ENCODE peak calls at places on chromosome 4, in nine cellular contexts. Y is neural progenitor cell; E is tibial artery; J is kidney; U is heart right ventricle; H is cardiac muscle cell; L is CD8-positive, alpha-beta T cell; G is MM.1S; I is tibial nerve. Q is an unnamed sample. For H3K4me1, the result is how much of the 10 kb centered on the place peaks cover.

GRCh38 chr4:89308161-89308500 is 531 bp upstream of the GPRIN3 start:
- DNase-seq in G (peak), J (no peak), Y (no peak), E (no peak), U (no peak), I (no peak), H (no peak), L (no peak), Q (no peak)

GRCh38 chr4:120049732-120050494 is 16.7 kb downstream of the MAD2L1 start:
- DNase-seq in E (peak), L (peak), H (peak), I (peak), G (peak), J (peak), Y (peak), U (peak), Q (peak)

GRCh38 chr4:186689476-186689875 is 34.2 kb downstream of the FAT1 start:
- DNase-seq in U (no peak), E (no peak), L (no peak), G (no peak), Y (no peak), H (no peak), J (no peak), I (no peak), Q (no peak)

GRCh38 chr4:141788169-141788915 is 152.0 kb downstream of the IL15 start:
- DNase-seq in E (no peak), J (no peak), H (no peak), Y (no peak), I (no peak), L (no peak), U (no peak), G (no peak), Q (no peak)

GRCh38 chr4:32429151-32429550 is 1709.0 kb downstream of the PCDH7 start:
- DNase-seq in Y (no peak), L (no peak), U (no peak), E (no peak), I (no peak), J (no peak), G (no peak), H (no peak), Q (no peak)

GRCh38 chr4:73662709-73663546 is 42.7 kb upstream of the RASSF6 start:
- DNase-seq in G (peak), J (no peak), E (no peak), H (no peak), Y (no peak), L (no peak), U (no peak), I (no peak), Q (no peak)

GRCh38 chr4:98113005-98113404 is 30.3 kb downstream of the STPG2 start:
- DNase-seq in U (peak), I (no peak), J (no peak), E (no peak), L (no peak), Y (peak), G (peak), H (peak), Q (no peak)

GRCh38 chr4:153318696-153319320 is 25.7 kb upstream of the MND1 start:
- DNase-seq in J (no peak), I (no peak), L (peak), U (peak), H (peak), Y (peak), E (no peak), G (peak), Q (no peak)

GRCh38 chr4:48905363-48906015 is 1.1 kb downstream of the OCIAD2 start:
- DNase-seq in Y (no peak), G (no peak), E (no peak), J (no peak), U (no peak), L (no peak), H (no peak), I (no peak), Q (no peak)

GRCh38 chr4:147571021-147571770 is 46.0 kb upstream of the TMEM184C start:
- DNase-seq in G (no peak), Y (no peak), I (no peak), L (no peak), J (no peak), H (no peak), E (no peak), U (no peak), Q (no peak)

GRCh38 chr4:118765399-118765798 is 70.5 kb downstream of the SEC24D start:
- DNase-seq in H (peak), J (no peak), G (no peak), U (peak), Y (no peak), I (no peak), L (no peak), E (no peak), Q (no peak)

GRCh38 chr4:87270144-87270543 is 49.7 kb upstream of the KLHL8 start:
- DNase-seq in H (peak), G (no peak), U (peak), Y (peak), E (no peak), I (no peak), L (no peak), J (no peak), Q (peak)

GRCh38 chr4:150215601-150216000 is 137.4 kb downstream of the DCLK2 start:
- DNase-seq in U (no peak), H (peak), I (no peak), Y (no peak), G (no peak), E (no peak), L (no peak), J (no peak), Q (no peak)

GRCh38 chr4:23805381-23805780 is 84.5 kb downstream of the PPARGC1A start:
- DNase-seq in I (no peak), L (no peak), H (no peak), G (no peak), J (no peak), E (no peak), Y (no peak), U (no peak), Q (no peak)

GRCh38 chr4:172546782-172547181 is 621.8 kb upstream of the GALNT7 start:
- DNase-seq in Y (no peak), G (peak), J (no peak), E (no peak), I (no peak), U (no peak), L (no peak), H (no peak), Q (no peak)

GRCh38 chr4:153142700-153143438 is 61.4 kb upstream of the TRIM2 start:
- DNase-seq in G (peak), I (peak), Y (peak), U (peak), E (peak), J (peak), L (peak), H (peak), Q (no peak)

GRCh38 chr4:127533028-127533700 is 99.6 kb upstream of the INTU start:
- DNase-seq in U (peak), G (no peak), J (peak), H (no peak), I (peak), E (no peak), Y (no peak), L (no peak), Q (no peak)

GRCh38 chr4:103171006-103171405 is 27.1 kb downstream of the CENPE start:
- DNase-seq in Y (no peak), E (no peak), G (no peak), H (no peak), U (no peak), J (no peak), L (no peak), I (no peak), Q (no peak)

GRCh38 chr4:48967626-48968025 is 18.4 kb upstream of the CWH43 start:
- DNase-seq in I (no peak), L (no peak), E (no peak), U (no peak), J (no peak), G (no peak), Y (peak), H (no peak), Q (no peak)

GRCh38 chr4:39812500-39812899 is 114.6 kb downstream of the UBE2K start:
- DNase-seq in Y (no peak), H (no peak), G (no peak), U (no peak), L (no peak), I (no peak), E (no peak), J (no peak), Q (no peak)

GRCh38 chr4:108172231-108172779 is 3.6 kb upstream of the LEF1 start:
- DNase-seq in L (peak), Y (peak), J (no peak), G (peak), E (no peak), I (no peak), U (peak), H (peak), Q (no peak)

GRCh38 chr4:156505341-156505955 is 466.2 kb downstream of the PDGFC start:
- DNase-seq in G (no peak), L (no peak), Y (peak), E (no peak), I (no peak), U (no peak), H (peak), J (no peak), Q (no peak)

GRCh38 chr4:113832795-113833194 is 71.3 kb upstream of the CAMK2D start:
- DNase-seq in J (no peak), U (no peak), I (no peak), G (no peak), H (no peak), Y (no peak), L (no peak), E (no peak), Q (no peak)

GRCh38 chr4:74944354-74944793 is 11.5 kb downstream of the PARM1 start:
- DNase-seq in L (no peak), U (no peak), E (no peak), J (no peak), H (no peak), G (peak), I (no peak), Y (no peak), Q (no peak)

DNA sequence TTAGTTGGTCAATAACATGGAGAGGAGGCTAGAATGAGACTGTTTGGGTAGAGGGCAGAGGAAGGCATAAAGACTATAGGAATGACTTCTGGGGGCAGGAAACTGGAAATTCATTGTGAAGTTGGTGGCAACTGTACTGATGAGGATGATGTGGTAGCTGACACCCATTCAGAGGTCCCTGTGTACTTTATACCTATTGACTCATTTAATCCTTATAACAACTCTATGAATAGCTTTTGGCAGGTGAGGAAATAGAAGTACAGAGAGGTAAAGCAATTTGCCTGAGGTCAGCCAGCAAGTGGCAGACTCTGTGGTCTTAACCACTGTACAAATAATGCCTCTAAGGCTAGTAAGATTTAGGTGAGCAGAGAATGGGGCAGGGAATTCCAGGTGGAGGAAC is 100.1 kb downstream of the GATB start:
- DNase-seq in Y (no peak), G (no peak), J (no peak), I (no peak), U (no peak), E (no peak), L (no peak), H (no peak), Q (no peak)
- H3K4me3 ChIP-seq in Y (no peak), G (no peak), J (no peak), I (no peak), U (no peak), E (no peak), L (no peak), H (no peak), Q (no peak)

GRCh38 chr4:139844057-139844456 is 178.4 kb downstream of the MGST2 start:
- DNase-seq in I (no peak), U (no peak), Y (no peak), G (no peak), E (no peak), L (no peak), J (no peak), H (no peak), Q (no peak)
- H3K4me1 ChIP-seq in I (under half), U (under half), Y (half or more), G (under half), E (under half), L (under half), J (under half), H (under half), Q (under half)

DNA sequence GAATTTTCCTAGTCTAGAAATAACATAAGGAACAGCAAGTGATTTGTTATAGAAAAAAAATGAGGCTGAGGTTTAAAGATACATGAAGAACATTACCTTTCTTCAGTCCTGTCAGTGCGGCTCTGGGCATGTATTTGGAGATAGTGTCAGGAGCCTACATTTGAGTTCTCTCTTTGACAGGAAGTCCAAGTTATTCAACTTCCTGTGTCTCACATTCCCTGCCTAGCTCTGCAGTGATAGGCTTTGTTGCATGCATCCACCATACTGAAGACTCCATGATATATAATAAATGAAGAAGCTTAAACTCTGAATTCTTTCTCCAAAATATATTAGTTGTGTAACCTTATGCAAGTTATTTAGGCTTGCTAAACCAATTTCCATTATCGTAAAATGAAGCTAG is 148.7 kb downstream of the RELL1 start:
- DNase-seq in I (no peak), G (no peak), L (no peak), U (no peak), J (no peak), H (no peak), E (no peak), Y (no peak), Q (no peak)
- H3K27ac ChIP-seq in I (no peak), G (no peak), L (no peak), U (no peak), J (no peak), H (no peak), E (no peak), Y (no peak), Q (no peak)

GRCh38 chr4:176065365-176066249 is at the start of gene WDR17:
- DNase-seq in E (peak), J (peak), I (peak), G (peak), U (peak), L (peak), H (peak), Y (peak), Q (peak)
- H3K4me3 ChIP-seq in E (peak), J (peak), I (peak), G (peak), U (peak), L (peak), H (peak), Y (peak), Q (peak)

GRCh38 chr4:6775746-6776145 is 6.8 kb upstream of the KIAA0232 start:
- DNase-seq in E (peak), J (no peak), Y (no peak), U (no peak), H (no peak), L (no peak), G (no peak), I (no peak), Q (no peak)
- H3K4me1 ChIP-seq in E (under half), J (under half), Y (under half), U (under half), H (under half), L (half or more), G (under half), I (under half), Q (under half)

Q was measured in iPS DF 6.9.